ENCODE peak calls at places on chromosomes 2 and 18, in five cellular contexts. U, N, P, F and B are unnamed samples.

GRCh38 chr2:208222351-208222750 is 32.5 kb downstream of the IDH1 start:
- DNase-seq in U (no peak), N (no peak), P (no peak), F (no peak), B (no peak)

GRCh38 chr2:53545159-53546055 is 222.2 kb upstream of the CHAC2 start:
- DNase-seq in U (no peak), N (no peak), P (no peak), F (no peak), B (no peak)

GRCh38 chr2:45889053-45889452 is 237.6 kb downstream of the PRKCE start:
- DNase-seq in U (no peak), N (peak), P (no peak), F (no peak), B (peak)

GRCh38 chr2:215002500-215002899 is 135.9 kb downstream of the ABCA12 start:
- DNase-seq in U (peak), N (no peak), P (no peak), F (peak), B (no peak)

GRCh38 chr2:120203341-120204021 is 19.7 kb downstream of the TMEM185B start:
- DNase-seq in U (no peak), N (no peak), P (no peak), F (no peak), B (no peak)

GRCh38 chr2:27989149-27989548 is 98.6 kb downstream of the BABAM2 start:
- DNase-seq in U (no peak), N (no peak), P (no peak), F (no peak), B (no peak)

GRCh38 chr2:215705771-215706261 is 269.9 kb upstream of the FN1 start:
- DNase-seq in U (no peak), N (no peak), P (no peak), F (no peak), B (no peak)

GRCh38 chr2:79097843-79098242 is 10.1 kb upstream of the REG1B start:
- DNase-seq in U (no peak), N (no peak), P (no peak), F (no peak), B (no peak)

GRCh38 chr2:217849576-217849975 is 153.2 kb downstream of the TNS1 start:
- DNase-seq in U (no peak), N (no peak), P (no peak), F (no peak), B (no peak)

GRCh38 chr18:58601468-58602266 is 27.2 kb downstream of the ALPK2 start:
- DNase-seq in U (no peak), N (no peak), P (no peak), F (no peak), B (no peak)

GRCh38 chr2:226659416-226659815 is 140.2 kb downstream of the IRS1 start:
- DNase-seq in U (no peak), N (no peak), P (no peak), F (no peak), B (no peak)

GRCh38 chr2:237616373-237617304 is 10.7 kb upstream of the LRRFIP1 start:
- DNase-seq in U (no peak), N (no peak), P (peak), F (no peak), B (no peak)

GRCh38 chr2:8877332-8877731 is 39.9 kb upstream of the KIDINS220 start:
- DNase-seq in U (no peak), N (no peak), P (no peak), F (no peak), B (no peak)

GRCh38 chr2:155145758-155146229 is 447.3 kb downstream of the KCNJ3 start:
- DNase-seq in U (no peak), N (no peak), P (no peak), F (no peak), B (no peak)

GRCh38 chr2:40244251-40245010 is 207.5 kb downstream of the SLC8A1 start:
- DNase-seq in U (peak), N (peak), P (no peak), F (peak), B (no peak)

GRCh38 chr2:138727956-138728355 is 52.2 kb downstream of the NXPH2 start:
- DNase-seq in U (no peak), N (no peak), P (no peak), F (no peak), B (no peak)

GRCh38 chr2:240439698-240440151 is 4.3 kb downstream of the GPC1 start:
- DNase-seq in U (no peak), N (no peak), P (no peak), F (no peak), B (no peak)

GRCh38 chr2:134782792-134783191 is 55.6 kb upstream of the ACMSD start:
- DNase-seq in U (no peak), N (no peak), P (no peak), F (no peak), B (no peak)

GRCh38 chr2:29253026-29253425 is 137.8 kb downstream of the CLIP4 start:
- DNase-seq in U (no peak), N (no peak), P (no peak), F (no peak), B (no peak)

GRCh38 chr2:86704482-86704971 is 15.6 kb upstream of the RMND5A start:
- DNase-seq in U (no peak), N (no peak), P (no peak), F (peak), B (no peak)

GRCh38 chr2:61763605-61764034 is 90.2 kb downstream of the FAM161A start:
- DNase-seq in U (peak), N (no peak), P (no peak), F (peak), B (no peak)

GRCh38 chr2:60925994-60926750 is 44.8 kb downstream of the REL start:
- DNase-seq in U (no peak), N (no peak), P (no peak), F (no peak), B (no peak)